ENCODE peak calls at places on chromosome 18, in nine cellular contexts. One of them, this sample, is unnamed.
A peak's percentile ranks its signal among the peaks of the same experiment; 100 is the strongest.

GRCh38 chr18:6752200-6752873 is 22.8 kb downstream of the ARHGAP28 start:
- DNase-seq in fibroblast of lung: peak; percentile 86
- DNase-seq in neuronal stem cell: peak; percentile 48
- DNase-seq in Karpas-422: no peak
- DNase-seq in mammary epithelial cell: no peak
- DNase-seq in GM12878: no peak
- DNase-seq in MM.1S: no peak
- DNase-seq in H1: no peak
- DNase-seq in GM23248: peak; percentile 44
- DNase-seq in this sample: no peak

GRCh38 chr18:57523171-57523956 is 63.1 kb downstream of the FECH start:
- DNase-seq in MM.1S: peak; percentile 58
- DNase-seq in neuronal stem cell: no peak
- DNase-seq in Karpas-422: no peak
- DNase-seq in mammary epithelial cell: no peak
- DNase-seq in fibroblast of lung: no peak
- DNase-seq in GM12878: no peak
- DNase-seq in H1: no peak
- DNase-seq in GM23248: no peak
- DNase-seq in this sample: no peak

GRCh38 chr18:23354625-23355024 is 98.5 kb upstream of the RIOK3 start:
- DNase-seq in GM12878: no peak
- DNase-seq in mammary epithelial cell: peak; percentile 51
- DNase-seq in GM23248: peak; percentile 51
- DNase-seq in MM.1S: no peak
- DNase-seq in Karpas-422: no peak
- DNase-seq in neuronal stem cell: no peak
- DNase-seq in H1: peak; percentile 33
- DNase-seq in fibroblast of lung: peak; percentile 21
- DNase-seq in this sample: peak; percentile 60

GRCh38 chr18:9172506-9173127 is 36.0 kb downstream of the ANKRD12 start:
- DNase-seq in mammary epithelial cell: no peak
- DNase-seq in neuronal stem cell: no peak
- DNase-seq in GM12878: no peak
- DNase-seq in H1: no peak
- DNase-seq in GM23248: no peak
- DNase-seq in MM.1S: no peak
- DNase-seq in Karpas-422: no peak
- DNase-seq in fibroblast of lung: no peak
- DNase-seq in this sample: no peak

GRCh38 chr18:79395761-79396404 is at the start of gene NFATC1:
- DNase-seq in MM.1S: no peak
- DNase-seq in fibroblast of lung: peak; percentile 52
- DNase-seq in GM12878: no peak
- DNase-seq in GM23248: peak; percentile 92
- DNase-seq in mammary epithelial cell: peak; percentile 36
- DNase-seq in neuronal stem cell: peak; percentile 65
- DNase-seq in Karpas-422: peak; percentile 91
- DNase-seq in H1: peak; percentile 79
- DNase-seq in this sample: peak; percentile 59

GRCh38 chr18:44679912-44680270 is 797 bp upstream of the SETBP1 start:
- DNase-seq in H1: peak; percentile 57
- DNase-seq in GM12878: no peak
- DNase-seq in mammary epithelial cell: peak; percentile 52
- DNase-seq in Karpas-422: peak; percentile 73
- DNase-seq in neuronal stem cell: no peak
- DNase-seq in fibroblast of lung: peak; percentile 66
- DNase-seq in MM.1S: peak; percentile 60
- DNase-seq in GM23248: peak; percentile 81
- DNase-seq in this sample: peak; percentile 7

GRCh38 chr18:37179384-37179783 is 350.5 kb downstream of the KIAA1328 start:
- DNase-seq in neuronal stem cell: no peak
- DNase-seq in Karpas-422: no peak
- DNase-seq in GM12878: no peak
- DNase-seq in H1: no peak
- DNase-seq in fibroblast of lung: peak; percentile 5
- DNase-seq in MM.1S: no peak
- DNase-seq in mammary epithelial cell: no peak
- DNase-seq in GM23248: no peak
- DNase-seq in this sample: no peak

GRCh38 chr18:78813156-78813555 is 166.5 kb upstream of the SALL3 start:
- DNase-seq in GM12878: no peak
- DNase-seq in GM23248: no peak
- DNase-seq in mammary epithelial cell: no peak
- DNase-seq in fibroblast of lung: no peak
- DNase-seq in neuronal stem cell: no peak
- DNase-seq in MM.1S: no peak
- DNase-seq in Karpas-422: no peak
- DNase-seq in H1: no peak
- DNase-seq in this sample: no peak

GRCh38 chr18:79568543-79569205 is 110.9 kb upstream of the CTDP1 start:
- DNase-seq in MM.1S: no peak
- DNase-seq in GM12878: no peak
- DNase-seq in H1: no peak
- DNase-seq in GM23248: no peak
- DNase-seq in neuronal stem cell: no peak
- DNase-seq in fibroblast of lung: no peak
- DNase-seq in mammary epithelial cell: no peak
- DNase-seq in Karpas-422: no peak
- DNase-seq in this sample: no peak

GRCh38 chr18:1914489-1914888 is 656.8 kb downstream of the METTL4 start:
- DNase-seq in mammary epithelial cell: peak; percentile 11
- DNase-seq in GM23248: no peak
- DNase-seq in Karpas-422: peak; percentile 58
- DNase-seq in MM.1S: peak; percentile 36
- DNase-seq in neuronal stem cell: no peak
- DNase-seq in H1: no peak
- DNase-seq in GM12878: no peak
- DNase-seq in fibroblast of lung: no peak
- DNase-seq in this sample: peak; percentile 56

GRCh38 chr18:57909620-57910019 is 106.5 kb upstream of the ATP8B1 start:
- DNase-seq in neuronal stem cell: no peak
- DNase-seq in GM12878: no peak
- DNase-seq in MM.1S: no peak
- DNase-seq in fibroblast of lung: no peak
- DNase-seq in GM23248: peak; percentile 73
- DNase-seq in Karpas-422: no peak
- DNase-seq in mammary epithelial cell: peak; percentile 82
- DNase-seq in H1: no peak
- DNase-seq in this sample: peak; percentile 47

GRCh38 chr18:3498705-3499451 is 48.9 kb downstream of the TGIF1 start:
- DNase-seq in GM12878: no peak
- DNase-seq in MM.1S: no peak
- DNase-seq in GM23248: peak; percentile 66
- DNase-seq in neuronal stem cell: peak; percentile 53
- DNase-seq in mammary epithelial cell: no peak
- DNase-seq in fibroblast of lung: peak; percentile 44
- DNase-seq in H1: peak; percentile 78
- DNase-seq in Karpas-422: no peak
- DNase-seq in this sample: no peak
- H2AFZ ChIP-seq in GM12878: no peak overlapping the region
- H2AFZ ChIP-seq in MM.1S: no peak overlapping the region
- H2AFZ ChIP-seq in GM23248: peak overlapping the region; percentile 73
- H2AFZ ChIP-seq in neuronal stem cell: peak overlapping the region; percentile 86
- H2AFZ ChIP-seq in mammary epithelial cell: peak overlapping the region; percentile 82
- H2AFZ ChIP-seq in fibroblast of lung: peak overlapping the region; percentile 82
- H2AFZ ChIP-seq in H1: no peak overlapping the region
- H2AFZ ChIP-seq in Karpas-422: no peak overlapping the region
- H2AFZ ChIP-seq in this sample: peak overlapping the region; percentile 52

GRCh38 chr18:49399003-49399402 is 61.4 kb downstream of the DYM start:
- DNase-seq in neuronal stem cell: no peak
- DNase-seq in MM.1S: no peak
- DNase-seq in Karpas-422: no peak
- DNase-seq in mammary epithelial cell: peak; percentile 4
- DNase-seq in H1: no peak
- DNase-seq in fibroblast of lung: no peak
- DNase-seq in GM12878: no peak
- DNase-seq in GM23248: no peak
- DNase-seq in this sample: no peak
- H3K9ac ChIP-seq in neuronal stem cell: no peak overlapping the region
- H3K9ac ChIP-seq in MM.1S: no peak overlapping the region
- H3K9ac ChIP-seq in Karpas-422: no peak overlapping the region
- H3K9ac ChIP-seq in mammary epithelial cell: no peak overlapping the region
- H3K9ac ChIP-seq in H1: no peak overlapping the region
- H3K9ac ChIP-seq in fibroblast of lung: no peak overlapping the region
- H3K9ac ChIP-seq in GM12878: no peak overlapping the region
- H3K9ac ChIP-seq in GM23248: no peak overlapping the region
- H3K9ac ChIP-seq in this sample: no peak overlapping the region

DNA sequence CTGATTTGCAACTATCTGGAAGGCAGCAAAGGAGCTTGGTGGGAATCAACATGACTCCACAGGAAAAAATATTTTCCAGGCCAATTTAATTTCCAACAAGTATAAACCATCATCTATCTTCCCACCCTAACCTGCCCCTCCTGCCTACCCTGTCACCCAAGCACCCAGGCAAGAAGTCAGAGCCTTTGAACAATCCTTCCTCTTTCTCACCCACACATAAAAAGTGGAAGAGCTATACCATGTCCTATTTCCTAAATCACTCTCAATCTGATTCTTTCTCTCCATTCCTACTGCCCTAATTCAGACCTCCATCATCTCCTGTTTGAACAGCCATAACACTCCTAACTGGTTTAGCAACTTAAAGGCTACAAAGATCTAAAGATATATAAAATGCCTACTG is 12.6 kb downstream of the SPIRE1 start:
- DNase-seq in fibroblast of lung: no peak
- DNase-seq in GM12878: no peak
- DNase-seq in Karpas-422: peak; percentile 25
- DNase-seq in neuronal stem cell: no peak
- DNase-seq in mammary epithelial cell: no peak
- DNase-seq in GM23248: no peak
- DNase-seq in MM.1S: no peak
- DNase-seq in H1: no peak
- DNase-seq in this sample: peak; percentile 49
- H2AFZ ChIP-seq in fibroblast of lung: no peak overlapping the region
- H2AFZ ChIP-seq in GM12878: no peak overlapping the region
- H2AFZ ChIP-seq in Karpas-422: no peak overlapping the region
- H2AFZ ChIP-seq in neuronal stem cell: no peak overlapping the region
- H2AFZ ChIP-seq in mammary epithelial cell: peak overlapping the region; percentile 1
- H2AFZ ChIP-seq in GM23248: peak overlapping the region; percentile 49
- H2AFZ ChIP-seq in MM.1S: no peak overlapping the region
- H2AFZ ChIP-seq in H1: no peak overlapping the region
- H2AFZ ChIP-seq in this sample: peak overlapping the region; percentile 51

GRCh38 chr18:32469691-32470131 is 971 bp downstream of the GAREM1 start:
- DNase-seq in GM12878: no peak
- DNase-seq in MM.1S: peak; percentile 22
- DNase-seq in Karpas-422: no peak
- DNase-seq in neuronal stem cell: peak; percentile 15
- DNase-seq in mammary epithelial cell: peak; percentile 37
- DNase-seq in GM23248: peak; percentile 45
- DNase-seq in H1: no peak
- DNase-seq in fibroblast of lung: peak; percentile 52
- DNase-seq in this sample: peak; percentile 1
- H3K9ac ChIP-seq in GM12878: no peak overlapping the region
- H3K9ac ChIP-seq in MM.1S: peak overlapping the region; percentile 66
- H3K9ac ChIP-seq in Karpas-422: no peak overlapping the region
- H3K9ac ChIP-seq in neuronal stem cell: no peak overlapping the region
- H3K9ac ChIP-seq in mammary epithelial cell: peak overlapping the region; percentile 23
- H3K9ac ChIP-seq in GM23248: peak overlapping the region; percentile 59
- H3K9ac ChIP-seq in H1: peak overlapping the region; percentile 40
- H3K9ac ChIP-seq in fibroblast of lung: peak overlapping the region; percentile 27
- H3K9ac ChIP-seq in this sample: peak overlapping the region; percentile 45

GRCh38 chr18:30618567-30618966 is 424.0 kb downstream of the DSC3 start:
- DNase-seq in neuronal stem cell: no peak
- DNase-seq in GM23248: no peak
- DNase-seq in MM.1S: no peak
- DNase-seq in Karpas-422: no peak
- DNase-seq in fibroblast of lung: no peak
- DNase-seq in H1: no peak
- DNase-seq in GM12878: no peak
- DNase-seq in mammary epithelial cell: no peak
- DNase-seq in this sample: no peak
- H2AFZ ChIP-seq in neuronal stem cell: no peak overlapping the region
- H2AFZ ChIP-seq in GM23248: no peak overlapping the region
- H2AFZ ChIP-seq in MM.1S: no peak overlapping the region
- H2AFZ ChIP-seq in Karpas-422: no peak overlapping the region
- H2AFZ ChIP-seq in fibroblast of lung: no peak overlapping the region
- H2AFZ ChIP-seq in H1: peak overlapping the region; percentile 36
- H2AFZ ChIP-seq in GM12878: no peak overlapping the region
- H2AFZ ChIP-seq in mammary epithelial cell: no peak overlapping the region
- H2AFZ ChIP-seq in this sample: no peak overlapping the region

DNA sequence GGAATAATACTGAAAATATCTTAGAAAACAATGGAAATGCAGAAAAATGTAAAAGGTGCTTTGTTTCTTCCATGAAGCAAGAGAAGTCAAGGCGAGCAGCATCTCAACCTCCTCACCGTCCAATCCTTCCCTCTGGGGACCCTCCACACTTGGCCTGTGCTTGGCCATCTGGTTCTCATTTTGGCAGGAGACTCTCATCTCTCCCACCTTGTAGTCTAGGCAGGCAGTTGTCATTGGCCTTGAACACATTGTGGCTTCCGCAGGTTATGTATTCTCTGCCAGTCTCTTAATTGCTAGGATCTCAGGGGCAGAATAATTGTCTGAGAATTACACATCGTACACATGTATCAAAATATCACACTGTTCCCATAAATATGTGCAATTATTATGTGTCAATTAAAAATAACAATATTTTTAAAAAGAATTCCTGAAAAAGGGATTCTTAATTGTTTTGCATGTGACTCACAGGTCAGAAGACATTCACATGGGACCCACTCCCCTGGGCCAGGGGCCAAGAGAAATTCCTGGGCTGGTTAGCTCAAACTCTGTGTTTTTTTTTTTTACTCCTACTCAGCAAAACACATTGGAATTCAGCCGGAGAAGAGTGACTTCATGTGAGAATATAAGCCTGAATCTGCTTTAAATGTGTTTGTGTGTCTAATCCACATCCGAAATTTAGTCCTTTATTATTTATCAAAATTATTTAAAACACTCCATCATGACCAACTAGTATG is 14.0 kb upstream of the ANKRD62 start:
- DNase-seq in MM.1S: no peak
- DNase-seq in H1: no peak
- DNase-seq in GM12878: no peak
- DNase-seq in Karpas-422: no peak
- DNase-seq in fibroblast of lung: peak; percentile 53
- DNase-seq in GM23248: peak; percentile 33
- DNase-seq in neuronal stem cell: no peak
- DNase-seq in mammary epithelial cell: no peak
- DNase-seq in this sample: no peak
- H3K9ac ChIP-seq in MM.1S: no peak overlapping the region
- H3K9ac ChIP-seq in H1: no peak overlapping the region
- H3K9ac ChIP-seq in GM12878: no peak overlapping the region
- H3K9ac ChIP-seq in Karpas-422: no peak overlapping the region
- H3K9ac ChIP-seq in fibroblast of lung: no peak overlapping the region
- H3K9ac ChIP-seq in GM23248: no peak overlapping the region
- H3K9ac ChIP-seq in neuronal stem cell: no peak overlapping the region
- H3K9ac ChIP-seq in mammary epithelial cell: no peak overlapping the region
- H3K9ac ChIP-seq in this sample: no peak overlapping the region

GRCh38 chr18:77067315-77068061 is 65.1 kb downstream of the MBP start:
- DNase-seq in MM.1S: no peak
- DNase-seq in neuronal stem cell: no peak
- DNase-seq in mammary epithelial cell: peak; percentile 89
- DNase-seq in Karpas-422: peak; percentile 43
- DNase-seq in GM12878: peak; percentile 59
- DNase-seq in H1: no peak
- DNase-seq in GM23248: peak; percentile 97
- DNase-seq in fibroblast of lung: peak; percentile 95
- DNase-seq in this sample: peak; percentile 86
- H2AFZ ChIP-seq in MM.1S: no peak overlapping the region
- H2AFZ ChIP-seq in neuronal stem cell: peak overlapping the region; percentile 21
- H2AFZ ChIP-seq in mammary epithelial cell: no peak overlapping the region
- H2AFZ ChIP-seq in Karpas-422: no peak overlapping the region
- H2AFZ ChIP-seq in GM12878: no peak overlapping the region
- H2AFZ ChIP-seq in H1: no peak overlapping the region
- H2AFZ ChIP-seq in GM23248: peak overlapping the region; percentile 24
- H2AFZ ChIP-seq in fibroblast of lung: no peak overlapping the region
- H2AFZ ChIP-seq in this sample: no peak overlapping the region